ENCODE peak calls at places on chromosome 21, in ten cellular contexts. L, K, P, U, V, A, N, I, E and Y are unnamed samples.

GRCh38 chr21:27645285-27645684 is 678.4 kb upstream of the ADAMTS5 start:
- DNase-seq in I (no peak), L (no peak), N (no peak), U (no peak), K (no peak), A (no peak), P (no peak), E (no peak), V (no peak), Y (no peak)

GRCh38 chr21:43331962-43332458 is 94.9 kb downstream of the SIK1 start:
- DNase-seq in K (no peak), P (no peak), A (no peak), E (no peak), L (peak; percentile 88), V (no peak), U (peak; percentile 75), I (no peak), N (no peak), Y (no peak)

GRCh38 chr21:40049031-40049958 is 182.1 kb downstream of the PCP4 start:
- DNase-seq in I (no peak), A (no peak), P (no peak), U (peak; percentile 33), V (peak; percentile 72), L (no peak), K (no peak), N (no peak), E (no peak), Y (no peak)

GRCh38 chr21:20527691-20528090 is 470.5 kb upstream of the NCAM2 start:
- DNase-seq in A (no peak), L (no peak), P (no peak), N (no peak), U (no peak), V (no peak), I (no peak), K (no peak), E (no peak), Y (no peak)

GRCh38 chr21:28675265-28676041 is 317.2 kb downstream of the LTN1 start:
- DNase-seq in A (no peak), I (no peak), E (no peak), V (peak; percentile 29), P (no peak), U (no peak), N (no peak), L (no peak), K (no peak), Y (no peak)

GRCh38 chr21:46096596-46096981 is 1.3 kb upstream of the COL6A2 start:
- DNase-seq in K (peak; percentile 38), E (no peak), A (no peak), L (no peak), N (no peak), U (no peak), P (no peak), I (no peak), V (peak; percentile 26), Y (no peak)

GRCh38 chr21:46295996-46296752 is 10.0 kb downstream of the YBEY start:
- DNase-seq in A (peak; percentile 8), P (no peak), N (peak; percentile 71), V (peak; percentile 80), K (peak; percentile 84), I (no peak), E (peak; percentile 39), L (no peak), U (no peak), Y (peak; percentile 71)

GRCh38 chr21:35922618-35923017 is 137.7 kb downstream of the SETD4 start:
- DNase-seq in K (no peak), P (no peak), L (no peak), U (no peak), A (no peak), V (no peak), N (no peak), E (no peak), I (no peak), Y (no peak)

GRCh38 chr21:30257773-30258172 is 25.0 kb downstream of the KRTAP24-1 start:
- DNase-seq in V (no peak), U (peak; percentile 34), N (no peak), L (no peak), P (no peak), E (no peak), I (no peak), A (no peak), K (no peak), Y (peak; percentile 13)

GRCh38 chr21:45531393-45532215 is 10.6 kb downstream of the SLC19A1 start:
- DNase-seq in A (no peak), N (no peak), U (no peak), P (no peak), L (no peak), I (no peak), V (no peak), K (no peak), E (no peak), Y (no peak)